ENCODE peak calls at places on chromosomes 1 and 21, in four cellular contexts. S is suprapubic skin, A is neural progenitor cell, V is left lung. H is an unnamed sample.

GRCh38 chr1:118821801-118822200 is 166.3 kb downstream of the TBX15 start:
- DNase-seq in S (no peak), A (no peak), V (no peak), H (no peak)

GRCh38 chr1:193059282-193060225 is at the start of the genes RO60 and UCHL5:
- DNase-seq in S (peak), A (peak), V (peak), H (peak)

GRCh38 chr1:151510957-151511635 is at the start of gene CGN:
- DNase-seq in S (peak), A (peak), V (peak), H (peak)

GRCh38 chr1:89557954-89558353 is 33.3 kb downstream of the LRRC8B start:
- DNase-seq in S (no peak), A (no peak), V (no peak), H (no peak)

GRCh38 chr1:54582566-54583306 is 34.7 kb downstream of the ACOT11 start:
- DNase-seq in S (no peak), A (peak), V (no peak), H (no peak)

GRCh38 chr21:31252611-31253010 is 91.5 kb downstream of the TIAM1 start:
- DNase-seq in S (no peak), A (peak), V (no peak), H (no peak)

GRCh38 chr1:172350781-172351180 is 69.7 kb upstream of the C1orf105 start:
- DNase-seq in S (no peak), A (no peak), V (no peak), H (no peak)

GRCh38 chr1:151368745-151369610 is 3.5 kb downstream of the SELENBP1 start:
- DNase-seq in S (no peak), A (no peak), V (no peak), H (peak)

GRCh38 chr1:167447521-167448136 is 70.7 kb downstream of the CD247 start:
- DNase-seq in S (peak), A (no peak), V (peak), H (peak)

GRCh38 chr1:83641206-83641658 is 357.7 kb downstream of the TTLL7 start:
- DNase-seq in S (no peak), A (peak), V (no peak), H (no peak)

GRCh38 chr1:46615088-46615487 is 1.5 kb downstream of the MOB3C start:
- DNase-seq in S (no peak), A (no peak), V (no peak), H (no peak)
- H3K27ac ChIP-seq in S (no peak), A (no peak), V (peak), H (peak)

DNA sequence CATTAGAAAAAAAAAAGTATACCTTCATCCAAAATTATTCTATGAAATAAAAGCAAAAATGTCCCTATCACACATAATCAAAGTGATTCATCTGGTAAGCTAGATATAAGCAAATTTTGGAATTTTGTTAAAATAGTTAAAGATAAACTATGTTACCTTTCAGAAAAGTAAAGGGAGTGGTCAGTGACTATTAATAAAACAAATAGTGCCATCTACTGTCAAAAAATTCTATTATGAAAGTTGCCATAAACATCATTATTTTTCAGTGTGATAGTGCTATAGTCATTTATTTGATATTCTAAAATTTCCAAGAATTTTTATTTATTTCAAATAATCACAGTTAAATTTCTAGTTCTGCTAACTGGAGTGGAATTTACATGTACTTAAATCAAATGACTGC is 803.7 kb downstream of the KCNT2 start:
- DNase-seq in S (no peak), A (no peak), V (no peak), H (no peak)
- TF ChIP-seq CTCF in S (no peak), A (peak), V (no peak), H (no peak)

GRCh38 chr1:202968895-202969295 is 1.8 kb upstream of the CYB5R1 start:
- DNase-seq in S (no peak), A (peak), V (peak), H (peak)
- H3K27ac ChIP-seq in S (no peak), A (no peak), V (peak), H (peak)

GRCh38 chr21:43619856-43620255 is 39.4 kb downstream of the HSF2BP start:
- DNase-seq in S (no peak), A (peak), V (no peak), H (no peak)
- TF ChIP-seq CTCF in S (no peak), A (peak), V (no peak), H (no peak)